ENCODE peak calls at places on chromosome 17, in eight cellular contexts. G, Q, D, Y, W, K, U and P are unnamed samples.

GRCh38 chr17:82966415-82966814 is 113.0 kb upstream of the METRNL start:
- DNase-seq in Y (no peak), G (no peak), U (no peak), K (no peak), W (no peak), D (no peak), Q (no peak), P (no peak)

GRCh38 chr17:43482103-43483012 is 1.4 kb upstream of the DHX8 start:
- DNase-seq in U (no peak), Y (no peak), K (no peak), D (no peak), W (no peak), Q (no peak), G (no peak), P (no peak)

GRCh38 chr17:82930043-82930923 is 90.5 kb upstream of the ZNF750 start:
- DNase-seq in Y (no peak), D (no peak), W (no peak), G (no peak), U (no peak), K (no peak), Q (no peak), P (no peak)

GRCh38 chr17:6547336-6547735 is 9.0 kb downstream of the PITPNM3 start:
- DNase-seq in D (no peak), Q (no peak), Y (no peak), W (no peak), G (no peak), K (no peak), U (no peak), P (no peak)

GRCh38 chr17:1999557-2000251 is 25.4 kb downstream of the RTN4RL1 start:
- DNase-seq in W (no peak), K (no peak), D (no peak), Q (no peak), G (no peak), Y (no peak), U (no peak), P (peak)

GRCh38 chr17:45146616-45147101 is 1.6 kb upstream of the HEXIM1 start:
- DNase-seq in D (no peak), Y (no peak), W (no peak), U (no peak), G (no peak), Q (no peak), K (no peak), P (no peak)

GRCh38 chr17:2706911-2707510 is 4.6 kb downstream of the CLUH start:
- DNase-seq in U (no peak), Q (no peak), D (no peak), W (no peak), K (no peak), Y (no peak), G (no peak), P (no peak)

GRCh38 chr17:77049440-77049839 is 91.3 kb upstream of the SEC14L1 start:
- DNase-seq in D (peak), K (no peak), Q (no peak), U (no peak), Y (no peak), G (no peak), W (peak), P (no peak)

GRCh38 chr17:386145-386876 is 33.7 kb upstream of the RPH3AL start:
- DNase-seq in D (no peak), W (peak), Q (peak), U (peak), G (peak), Y (peak), K (peak), P (peak)

GRCh38 chr17:62163847-62164246 is 98.8 kb upstream of the MED13 start:
- DNase-seq in G (no peak), U (no peak), Q (no peak), K (no peak), W (peak), D (no peak), Y (no peak), P (peak)

GRCh38 chr17:69593351-69593715 is 178.8 kb downstream of the MAP2K6 start:
- DNase-seq in Y (no peak), K (no peak), U (no peak), W (no peak), D (no peak), Q (no peak), G (no peak), P (no peak)

GRCh38 chr17:40122944-40123810 is 1.4 kb downstream of the MSL1 start:
- DNase-seq in W (no peak), Q (peak), K (peak), U (no peak), D (peak), Y (no peak), G (no peak), P (no peak)

GRCh38 chr17:48282303-48282702 is 147.7 kb downstream of the SKAP1 start:
- DNase-seq in D (no peak), G (no peak), K (no peak), Q (no peak), Y (no peak), U (no peak), W (no peak), P (no peak)

GRCh38 chr17:66483946-66484345 is 181.5 kb downstream of the PRKCA start:
- DNase-seq in D (no peak), K (no peak), W (no peak), G (no peak), U (no peak), Q (no peak), Y (no peak), P (no peak)

GRCh38 chr17:49887744-49888360 is 40.0 kb upstream of the TAC4 start:
- DNase-seq in Y (no peak), U (no peak), G (no peak), W (no peak), Q (no peak), D (no peak), K (no peak), P (no peak)

GRCh38 chr17:38681096-38681495 is 6.3 kb upstream of the EPOP start:
- DNase-seq in D (no peak), W (no peak), Q (no peak), Y (no peak), K (no peak), U (no peak), G (no peak), P (no peak)

GRCh38 chr17:76458580-76459490 is 5.9 kb upstream of the UBE2O start:
- DNase-seq in K (no peak), U (no peak), G (peak), D (no peak), Y (no peak), W (peak), Q (no peak), P (peak)

GRCh38 chr17:17779015-17779611 is 57.7 kb downstream of the SREBF1 start:
- DNase-seq in U (no peak), D (no peak), G (no peak), W (no peak), Y (no peak), Q (no peak), K (no peak), P (no peak)

GRCh38 chr17:61362396-61362795 is 37.2 kb upstream of the TBX2 start:
- DNase-seq in Q (no peak), U (no peak), Y (no peak), G (no peak), D (peak), K (no peak), W (no peak), P (no peak)